ENCODE peak calls at places on chromosomes 7 and 10, in eight cellular contexts. One of them, this sample, is unnamed.

GRCh38 chr10:8594176-8594575 is 539.7 kb downstream of the GATA3 start:
- DNase-seq in substantia nigra: no peak
- DNase-seq in GM12865: no peak
- DNase-seq in epithelial cell of proximal tubule: no peak
- DNase-seq in COLO829: no peak
- DNase-seq in vagina: no peak
- DNase-seq in NCI-H345: no peak
- DNase-seq in activated CD4-positive, alpha-beta T cell treated with anti-CD3 and anti-CD28 coated beads for 36 hours: no peak
- DNase-seq in this sample: no peak

GRCh38 chr10:105023706-105024105 is 382.6 kb downstream of the SORCS3 start:
- DNase-seq in substantia nigra: no peak
- DNase-seq in GM12865: no peak
- DNase-seq in epithelial cell of proximal tubule: peak; percentile 96
- DNase-seq in COLO829: no peak
- DNase-seq in vagina: no peak
- DNase-seq in NCI-H345: no peak
- DNase-seq in activated CD4-positive, alpha-beta T cell treated with anti-CD3 and anti-CD28 coated beads for 36 hours: no peak
- DNase-seq in this sample: no peak

GRCh38 chr7:126574276-126574675 is 678.5 kb downstream of the GRM8 start:
- DNase-seq in substantia nigra: no peak
- DNase-seq in GM12865: no peak
- DNase-seq in epithelial cell of proximal tubule: peak; percentile 38
- DNase-seq in COLO829: peak; percentile 69
- DNase-seq in vagina: no peak
- DNase-seq in NCI-H345: no peak
- DNase-seq in activated CD4-positive, alpha-beta T cell treated with anti-CD3 and anti-CD28 coated beads for 36 hours: no peak
- DNase-seq in this sample: no peak

GRCh38 chr7:82964150-82964882 is 198.4 kb downstream of the PCLO start:
- DNase-seq in substantia nigra: no peak
- DNase-seq in GM12865: peak; percentile 10
- DNase-seq in epithelial cell of proximal tubule: no peak
- DNase-seq in COLO829: no peak
- DNase-seq in vagina: no peak
- DNase-seq in NCI-H345: peak; percentile 31
- DNase-seq in activated CD4-positive, alpha-beta T cell treated with anti-CD3 and anti-CD28 coated beads for 36 hours: no peak
- DNase-seq in this sample: no peak

GRCh38 chr7:87001214-87001613 is 58.2 kb downstream of the ELAPOR2 start:
- DNase-seq in substantia nigra: no peak
- DNase-seq in GM12865: no peak
- DNase-seq in epithelial cell of proximal tubule: no peak
- DNase-seq in COLO829: no peak
- DNase-seq in vagina: no peak
- DNase-seq in NCI-H345: no peak
- DNase-seq in activated CD4-positive, alpha-beta T cell treated with anti-CD3 and anti-CD28 coated beads for 36 hours: no peak
- DNase-seq in this sample: no peak

GRCh38 chr7:33590902-33591301 is 314.4 kb upstream of the BMPER start:
- DNase-seq in substantia nigra: no peak
- DNase-seq in GM12865: no peak
- DNase-seq in epithelial cell of proximal tubule: no peak
- DNase-seq in COLO829: no peak
- DNase-seq in vagina: no peak
- DNase-seq in NCI-H345: no peak
- DNase-seq in activated CD4-positive, alpha-beta T cell treated with anti-CD3 and anti-CD28 coated beads for 36 hours: no peak
- DNase-seq in this sample: no peak

GRCh38 chr10:132296671-132297443 is 10.9 kb downstream of the STK32C start:
- DNase-seq in substantia nigra: no peak
- DNase-seq in GM12865: no peak
- DNase-seq in epithelial cell of proximal tubule: no peak
- DNase-seq in COLO829: no peak
- DNase-seq in vagina: no peak
- DNase-seq in NCI-H345: no peak
- DNase-seq in activated CD4-positive, alpha-beta T cell treated with anti-CD3 and anti-CD28 coated beads for 36 hours: no peak
- DNase-seq in this sample: no peak

GRCh38 chr10:100146875-100147665 is 38.8 kb downstream of the ERLIN1 start:
- DNase-seq in substantia nigra: no peak
- DNase-seq in GM12865: no peak
- DNase-seq in epithelial cell of proximal tubule: no peak
- DNase-seq in COLO829: no peak
- DNase-seq in vagina: no peak
- DNase-seq in NCI-H345: no peak
- DNase-seq in activated CD4-positive, alpha-beta T cell treated with anti-CD3 and anti-CD28 coated beads for 36 hours: no peak
- DNase-seq in this sample: no peak

GRCh38 chr10:28991738-28992270 is 297.1 kb upstream of the LYZL1 start:
- DNase-seq in substantia nigra: no peak
- DNase-seq in GM12865: peak; percentile 35
- DNase-seq in epithelial cell of proximal tubule: peak; percentile 54
- DNase-seq in COLO829: peak; percentile 56
- DNase-seq in vagina: no peak
- DNase-seq in NCI-H345: peak; percentile 38
- DNase-seq in activated CD4-positive, alpha-beta T cell treated with anti-CD3 and anti-CD28 coated beads for 36 hours: peak; percentile 66
- DNase-seq in this sample: peak; percentile 78

GRCh38 chr7:101172005-101172853 is 6.9 kb upstream of the VGF start:
- DNase-seq in substantia nigra: no peak
- DNase-seq in GM12865: no peak
- DNase-seq in epithelial cell of proximal tubule: no peak
- DNase-seq in COLO829: no peak
- DNase-seq in vagina: no peak
- DNase-seq in NCI-H345: peak; percentile 81
- DNase-seq in activated CD4-positive, alpha-beta T cell treated with anti-CD3 and anti-CD28 coated beads for 36 hours: peak; percentile 49
- DNase-seq in this sample: no peak

GRCh38 chr7:117269417-117269816 is 53.4 kb downstream of the WNT2 start:
- DNase-seq in substantia nigra: no peak
- DNase-seq in GM12865: no peak
- DNase-seq in epithelial cell of proximal tubule: peak; percentile 87
- DNase-seq in COLO829: peak; percentile 94
- DNase-seq in vagina: peak; percentile 1
- DNase-seq in NCI-H345: no peak
- DNase-seq in activated CD4-positive, alpha-beta T cell treated with anti-CD3 and anti-CD28 coated beads for 36 hours: no peak
- DNase-seq in this sample: peak; percentile 32

GRCh38 chr7:70808876-70809275 is 323.1 kb upstream of the GALNT17 start:
- DNase-seq in substantia nigra: no peak
- DNase-seq in GM12865: peak; percentile 69
- DNase-seq in epithelial cell of proximal tubule: no peak
- DNase-seq in COLO829: no peak
- DNase-seq in vagina: no peak
- DNase-seq in NCI-H345: no peak
- DNase-seq in activated CD4-positive, alpha-beta T cell treated with anti-CD3 and anti-CD28 coated beads for 36 hours: no peak
- DNase-seq in this sample: no peak

GRCh38 chr7:128076216-128076821 is 45.1 kb upstream of the LRRC4 start:
- DNase-seq in substantia nigra: no peak
- DNase-seq in GM12865: no peak
- DNase-seq in epithelial cell of proximal tubule: no peak
- DNase-seq in COLO829: no peak
- DNase-seq in vagina: no peak
- DNase-seq in NCI-H345: no peak
- DNase-seq in activated CD4-positive, alpha-beta T cell treated with anti-CD3 and anti-CD28 coated beads for 36 hours: no peak
- DNase-seq in this sample: no peak

GRCh38 chr10:124657806-124658205 is 86.4 kb downstream of the FAM53B start:
- DNase-seq in substantia nigra: no peak
- DNase-seq in GM12865: peak; percentile 81
- DNase-seq in epithelial cell of proximal tubule: no peak
- DNase-seq in COLO829: no peak
- DNase-seq in vagina: no peak
- DNase-seq in NCI-H345: no peak
- DNase-seq in activated CD4-positive, alpha-beta T cell treated with anti-CD3 and anti-CD28 coated beads for 36 hours: peak; percentile 44
- DNase-seq in this sample: no peak

This sample was measured in SK-MEL-5.